ENCODE peak calls at places on chromosomes 7 and 10, in five cellular contexts. One of them, this sample, is unnamed.

GRCh38 chr7:34277801-34278195 is 372.5 kb downstream of the BMPER start:
- DNase-seq in suprapubic skin: no peak
- DNase-seq in stomach: no peak
- DNase-seq in HCT116: no peak
- DNase-seq in endothelial cell of umbilical vein: no peak
- DNase-seq in this sample: no peak

GRCh38 chr7:12873596-12873995 is 186.2 kb downstream of the ARL4A start:
- DNase-seq in suprapubic skin: no peak
- DNase-seq in stomach: no peak
- DNase-seq in HCT116: no peak
- DNase-seq in endothelial cell of umbilical vein: no peak
- DNase-seq in this sample: no peak

GRCh38 chr7:47280114-47280513 is 301.8 kb downstream of the TNS3 start:
- DNase-seq in suprapubic skin: no peak
- DNase-seq in stomach: no peak
- DNase-seq in HCT116: no peak
- DNase-seq in endothelial cell of umbilical vein: no peak
- DNase-seq in this sample: no peak

GRCh38 chr7:120931243-120931642 is 19.3 kb upstream of the ING3 start:
- DNase-seq in suprapubic skin: no peak
- DNase-seq in stomach: no peak
- DNase-seq in HCT116: no peak
- DNase-seq in endothelial cell of umbilical vein: peak
- DNase-seq in this sample: no peak

GRCh38 chr10:95831076-95831475 is 75.1 kb downstream of the ENTPD1 start:
- DNase-seq in suprapubic skin: no peak
- DNase-seq in stomach: no peak
- DNase-seq in HCT116: no peak
- DNase-seq in endothelial cell of umbilical vein: no peak
- DNase-seq in this sample: no peak

GRCh38 chr10:33229252-33229943 is 105.1 kb downstream of the NRP1 start:
- DNase-seq in suprapubic skin: no peak
- DNase-seq in stomach: no peak
- DNase-seq in HCT116: no peak
- DNase-seq in endothelial cell of umbilical vein: peak
- DNase-seq in this sample: no peak

GRCh38 chr10:30027057-30028005 is 32.1 kb downstream of the JCAD start:
- DNase-seq in suprapubic skin: no peak
- DNase-seq in stomach: peak
- DNase-seq in HCT116: peak
- DNase-seq in endothelial cell of umbilical vein: peak
- DNase-seq in this sample: peak

GRCh38 chr10:106473129-106473528 is 691.4 kb downstream of the SORCS1 start:
- DNase-seq in suprapubic skin: no peak
- DNase-seq in stomach: no peak
- DNase-seq in HCT116: no peak
- DNase-seq in endothelial cell of umbilical vein: no peak
- DNase-seq in this sample: no peak

GRCh38 chr7:101874028-101874427 is 56.6 kb downstream of the CUX1 start:
- DNase-seq in suprapubic skin: no peak
- DNase-seq in stomach: no peak
- DNase-seq in HCT116: no peak
- DNase-seq in endothelial cell of umbilical vein: no peak
- DNase-seq in this sample: no peak

GRCh38 chr10:35795131-35795819 is 153.2 kb upstream of the FZD8 start:
- DNase-seq in suprapubic skin: no peak
- DNase-seq in stomach: no peak
- DNase-seq in HCT116: no peak
- DNase-seq in endothelial cell of umbilical vein: peak
- DNase-seq in this sample: no peak

GRCh38 chr10:81873932-81874816 is 820 bp upstream of the NRG3 start:
- DNase-seq in suprapubic skin: no peak
- DNase-seq in stomach: peak
- DNase-seq in HCT116: no peak
- DNase-seq in endothelial cell of umbilical vein: peak
- DNase-seq in this sample: no peak

GRCh38 chr10:15745748-15746147 is 26.0 kb upstream of the ITGA8 start:
- DNase-seq in suprapubic skin: no peak
- DNase-seq in stomach: no peak
- DNase-seq in HCT116: no peak
- DNase-seq in endothelial cell of umbilical vein: no peak
- DNase-seq in this sample: no peak

GRCh38 chr7:99729501-99730261 is 5.3 kb downstream of the CYP3A7 start:
- DNase-seq in suprapubic skin: no peak
- DNase-seq in stomach: no peak
- DNase-seq in HCT116: no peak
- DNase-seq in endothelial cell of umbilical vein: no peak
- DNase-seq in this sample: peak

GRCh38 chr10:110413903-110414562 is 83.7 kb upstream of the DUSP5 start:
- DNase-seq in suprapubic skin: no peak
- DNase-seq in stomach: no peak
- DNase-seq in HCT116: no peak
- DNase-seq in endothelial cell of umbilical vein: no peak
- DNase-seq in this sample: peak

GRCh38 chr10:110415809-110416208 is 81.9 kb upstream of the DUSP5 start:
- DNase-seq in suprapubic skin: no peak
- DNase-seq in stomach: no peak
- DNase-seq in HCT116: no peak
- DNase-seq in endothelial cell of umbilical vein: no peak
- DNase-seq in this sample: no peak

GRCh38 chr10:110416776-110417732 is 80.7 kb upstream of the DUSP5 start:
- DNase-seq in suprapubic skin: no peak
- DNase-seq in stomach: peak
- DNase-seq in HCT116: no peak
- DNase-seq in endothelial cell of umbilical vein: no peak
- DNase-seq in this sample: no peak

GRCh38 chr10:110413049-110413783 is 84.5 kb upstream of the DUSP5 start:
- DNase-seq in suprapubic skin: no peak
- DNase-seq in stomach: no peak
- DNase-seq in HCT116: no peak
- DNase-seq in endothelial cell of umbilical vein: no peak
- DNase-seq in this sample: no peak

GRCh38 chr10:110414563-110415309 is 83.0 kb upstream of the DUSP5 start:
- DNase-seq in suprapubic skin: no peak
- DNase-seq in stomach: peak
- DNase-seq in HCT116: peak
- DNase-seq in endothelial cell of umbilical vein: no peak
- DNase-seq in this sample: peak
- TF ChIP-seq POLR2AphosphoS5 in suprapubic skin: no peak
- TF ChIP-seq POLR2AphosphoS5 in stomach: no peak
- TF ChIP-seq POLR2AphosphoS5 in HCT116: peak
- TF ChIP-seq POLR2AphosphoS5 in endothelial cell of umbilical vein: no peak
- TF ChIP-seq POLR2AphosphoS5 in this sample: peak

DNA sequence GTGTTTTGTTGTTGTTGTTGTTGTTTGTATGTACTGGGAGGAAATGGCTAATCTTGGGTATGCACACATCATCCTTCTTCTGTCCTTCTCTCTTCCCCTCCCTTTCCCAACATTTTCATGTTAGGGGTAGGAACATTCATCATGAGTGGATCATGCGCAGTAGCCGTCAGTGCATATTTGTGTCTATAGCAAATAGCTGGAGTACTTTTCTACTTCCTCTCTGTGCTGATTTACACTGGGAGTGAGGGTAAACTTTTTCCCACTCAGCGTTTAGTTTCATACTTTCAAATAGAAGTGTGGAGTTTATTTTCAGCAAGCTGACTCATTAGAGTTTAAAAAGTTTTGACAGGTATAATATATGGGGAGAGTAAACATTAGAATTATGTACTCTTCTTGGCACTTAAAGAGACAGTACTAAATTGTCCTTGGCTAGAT is 80.5 kb upstream of the PRKG1 start:
- DNase-seq in suprapubic skin: no peak
- DNase-seq in stomach: no peak
- DNase-seq in HCT116: no peak
- DNase-seq in endothelial cell of umbilical vein: no peak
- DNase-seq in this sample: no peak
- H3K27ac ChIP-seq in suprapubic skin: peak
- H3K27ac ChIP-seq in stomach: no peak
- H3K27ac ChIP-seq in HCT116: no peak
- H3K27ac ChIP-seq in endothelial cell of umbilical vein: no peak
- H3K27ac ChIP-seq in this sample: no peak

GRCh38 chr7:151705744-151706567 is 171.0 kb downstream of the PRKAG2 start:
- DNase-seq in suprapubic skin: no peak
- DNase-seq in stomach: no peak
- DNase-seq in HCT116: peak
- DNase-seq in endothelial cell of umbilical vein: peak
- DNase-seq in this sample: no peak
- H3K4me3 ChIP-seq in suprapubic skin: no peak
- H3K4me3 ChIP-seq in stomach: no peak
- H3K4me3 ChIP-seq in HCT116: peak
- H3K4me3 ChIP-seq in endothelial cell of umbilical vein: no peak
- H3K4me3 ChIP-seq in this sample: no peak

GRCh38 chr7:95213148-95213547 is 111.2 kb downstream of the PON1 start:
- DNase-seq in suprapubic skin: no peak
- DNase-seq in stomach: no peak
- DNase-seq in HCT116: no peak
- DNase-seq in endothelial cell of umbilical vein: no peak
- DNase-seq in this sample: no peak
- TF ChIP-seq POLR2AphosphoS5 in suprapubic skin: no peak
- TF ChIP-seq POLR2AphosphoS5 in stomach: no peak
- TF ChIP-seq POLR2AphosphoS5 in HCT116: no peak
- TF ChIP-seq POLR2AphosphoS5 in endothelial cell of umbilical vein: no peak
- TF ChIP-seq POLR2AphosphoS5 in this sample: no peak

GRCh38 chr7:41916450-41916927 is 213.6 kb upstream of the INHBA start:
- DNase-seq in suprapubic skin: peak
- DNase-seq in stomach: no peak
- DNase-seq in HCT116: no peak
- DNase-seq in endothelial cell of umbilical vein: peak
- DNase-seq in this sample: no peak
- H3K27ac ChIP-seq in suprapubic skin: peak
- H3K27ac ChIP-seq in stomach: no peak
- H3K27ac ChIP-seq in HCT116: no peak
- H3K27ac ChIP-seq in endothelial cell of umbilical vein: peak
- H3K27ac ChIP-seq in this sample: no peak

DNA sequence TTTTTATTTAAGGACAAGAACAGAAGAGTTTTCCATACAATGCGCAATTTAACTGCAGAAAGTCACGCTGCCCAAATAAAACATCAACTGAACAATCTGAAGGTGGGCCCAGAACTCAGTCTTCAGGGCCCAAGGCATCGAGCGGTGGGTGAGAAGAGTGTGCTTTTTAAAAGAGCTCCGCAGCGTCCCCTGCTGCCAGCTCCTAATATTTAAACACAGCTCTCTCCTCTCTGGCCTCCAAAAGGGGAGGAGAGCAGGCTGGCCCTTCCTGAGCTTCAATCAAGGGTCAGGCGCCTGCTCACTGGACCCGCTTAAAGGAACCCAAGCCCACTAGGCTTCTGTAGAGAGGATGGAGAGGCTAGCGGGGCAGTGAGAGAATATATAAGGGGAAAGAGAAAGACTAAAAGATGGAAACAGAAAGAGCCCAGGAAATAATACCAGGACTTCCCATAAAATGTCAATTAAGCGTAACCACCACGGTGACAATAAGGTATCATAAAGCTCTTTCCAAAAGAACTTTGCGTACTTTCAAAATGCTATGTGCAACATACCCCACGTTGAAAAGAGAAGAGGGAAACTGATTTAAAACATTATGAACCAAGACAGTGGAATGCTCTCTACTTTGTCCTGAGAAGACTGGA is 2.8 kb downstream of the FAM53B start:
- DNase-seq in suprapubic skin: no peak
- DNase-seq in stomach: peak
- DNase-seq in HCT116: peak
- DNase-seq in endothelial cell of umbilical vein: peak
- DNase-seq in this sample: no peak
- H3K4me3 ChIP-seq in suprapubic skin: peak
- H3K4me3 ChIP-seq in stomach: peak
- H3K4me3 ChIP-seq in HCT116: no peak
- H3K4me3 ChIP-seq in endothelial cell of umbilical vein: peak
- H3K4me3 ChIP-seq in this sample: no peak

GRCh38 chr10:11611248-11612003 is at the start of gene USP6NL:
- DNase-seq in suprapubic skin: peak
- DNase-seq in stomach: peak
- DNase-seq in HCT116: peak
- DNase-seq in endothelial cell of umbilical vein: peak
- DNase-seq in this sample: peak
- TF ChIP-seq POLR2AphosphoS5 in suprapubic skin: no peak
- TF ChIP-seq POLR2AphosphoS5 in stomach: peak
- TF ChIP-seq POLR2AphosphoS5 in HCT116: peak
- TF ChIP-seq POLR2AphosphoS5 in endothelial cell of umbilical vein: peak
- TF ChIP-seq POLR2AphosphoS5 in this sample: no peak

GRCh38 chr10:4701016-4701415 is 125.0 kb upstream of the AKR1E2 start:
- DNase-seq in suprapubic skin: no peak
- DNase-seq in stomach: no peak
- DNase-seq in HCT116: no peak
- DNase-seq in endothelial cell of umbilical vein: peak
- DNase-seq in this sample: no peak

GRCh38 chr10:4708123-4708759 is 117.8 kb upstream of the AKR1E2 start:
- DNase-seq in suprapubic skin: no peak
- DNase-seq in stomach: no peak
- DNase-seq in HCT116: no peak
- DNase-seq in endothelial cell of umbilical vein: no peak
- DNase-seq in this sample: no peak

GRCh38 chr10:4699950-4700730 is 125.9 kb upstream of the AKR1E2 start:
- DNase-seq in suprapubic skin: no peak
- DNase-seq in stomach: no peak
- DNase-seq in HCT116: no peak
- DNase-seq in endothelial cell of umbilical vein: no peak
- DNase-seq in this sample: no peak

DNA sequence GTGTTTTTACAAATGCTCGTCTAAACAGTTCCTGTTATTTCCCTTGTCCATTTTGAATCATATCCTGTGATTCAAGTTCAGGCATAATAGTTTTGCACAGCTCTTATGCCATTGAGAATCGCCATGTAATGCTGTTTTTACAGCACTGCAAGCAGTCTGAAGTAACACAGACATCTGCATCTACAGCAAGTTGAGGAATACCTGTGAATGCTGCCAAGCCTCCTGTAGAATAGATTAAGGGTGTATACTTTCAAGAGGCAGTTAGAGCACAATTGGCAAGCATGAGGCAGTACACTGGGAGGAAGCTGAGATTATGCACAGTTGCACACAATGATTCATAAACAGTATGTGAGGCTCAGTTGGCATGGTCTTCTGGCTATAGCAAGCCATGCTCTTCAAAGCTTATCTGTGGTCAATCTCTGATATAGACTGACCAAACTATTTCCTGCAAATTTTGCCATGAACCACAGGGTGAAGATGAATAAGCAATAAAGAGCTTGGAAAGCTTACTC is 121.9 kb upstream of the AKR1E2 start:
- DNase-seq in suprapubic skin: no peak
- DNase-seq in stomach: no peak
- DNase-seq in HCT116: peak
- DNase-seq in endothelial cell of umbilical vein: peak
- DNase-seq in this sample: no peak
- H3K27ac ChIP-seq in suprapubic skin: peak
- H3K27ac ChIP-seq in stomach: no peak
- H3K27ac ChIP-seq in HCT116: no peak
- H3K27ac ChIP-seq in endothelial cell of umbilical vein: peak
- H3K27ac ChIP-seq in this sample: no peak

DNA sequence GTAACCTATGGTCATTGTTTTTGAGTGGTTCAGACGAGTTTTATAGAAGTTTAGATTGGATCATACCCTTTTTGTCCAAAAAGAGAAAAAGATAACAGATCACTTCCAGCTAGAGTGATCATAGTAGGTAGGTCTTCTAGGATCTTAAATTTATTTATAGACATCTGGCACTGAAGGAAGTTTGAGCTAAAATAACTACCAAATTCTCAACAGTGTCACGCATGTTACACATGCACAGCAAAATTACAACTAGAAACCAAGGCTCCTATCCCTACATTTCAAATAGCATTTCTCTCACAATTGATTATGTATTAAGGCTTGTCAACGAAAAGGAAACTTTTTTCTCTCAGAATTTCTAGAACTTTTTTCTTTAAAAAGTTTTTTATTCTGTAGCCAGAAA is 2.3 kb downstream of the CALU start:
- DNase-seq in suprapubic skin: no peak
- DNase-seq in stomach: no peak
- DNase-seq in HCT116: no peak
- DNase-seq in endothelial cell of umbilical vein: no peak
- DNase-seq in this sample: no peak
- H3K4me3 ChIP-seq in suprapubic skin: peak
- H3K4me3 ChIP-seq in stomach: peak
- H3K4me3 ChIP-seq in HCT116: no peak
- H3K4me3 ChIP-seq in endothelial cell of umbilical vein: peak
- H3K4me3 ChIP-seq in this sample: no peak